ENCODE peak calls at places on chromosomes 5 and 9, in five cellular contexts. S is neuronal stem cell, F is AG20443, C is RCC 7860, K is left cardiac atrium. Z is an unnamed sample.

GRCh38 chr5:134289509-134290113 is 63.7 kb upstream of the PPP2CA start:
- DNase-seq in S (peak; percentile 53), F (peak; percentile 78), C (peak; percentile 69), K (peak; percentile 39), Z (peak; percentile 66)

GRCh38 chr5:159917919-159918487 is 1.7 kb downstream of the ADRA1B start:
- DNase-seq in S (no peak), F (no peak), C (peak; percentile 73), K (no peak), Z (no peak)

GRCh38 chr9:114786251-114786650 is 19.6 kb downstream of the TNFSF15 start:
- DNase-seq in S (no peak), F (no peak), C (no peak), K (no peak), Z (no peak)

GRCh38 chr9:5949103-5949699 is 58.5 kb downstream of the MLANA start:
- DNase-seq in S (no peak), F (no peak), C (peak; percentile 28), K (no peak), Z (no peak)

GRCh38 chr5:122447941-122448340 is 135.9 kb downstream of the SNCAIP start:
- DNase-seq in S (no peak), F (no peak), C (no peak), K (no peak), Z (no peak)

GRCh38 chr9:33125871-33126822 is 41.0 kb downstream of the B4GALT1 start:
- DNase-seq in S (no peak), F (no peak), C (peak; percentile 57), K (no peak), Z (no peak)

GRCh38 chr9:94952553-94953373 is 226.3 kb downstream of the AOPEP start:
- DNase-seq in S (no peak), F (peak; percentile 43), C (no peak), K (peak; percentile 39), Z (no peak)

GRCh38 chr9:131559416-131560000 is 14.2 kb downstream of the PRRT1B start:
- DNase-seq in S (no peak), F (no peak), C (no peak), K (no peak), Z (no peak)

GRCh38 chr5:75006821-75007536 is 45.4 kb downstream of the GCNT4 start:
- DNase-seq in S (no peak), F (no peak), C (no peak), K (no peak), Z (peak; percentile 65)

GRCh38 chr9:109518621-109519335 is 20.7 kb upstream of the PTPN3 start:
- DNase-seq in S (no peak), F (no peak), C (no peak), K (no peak), Z (no peak)

GRCh38 chr5:3451961-3452360 is 143.7 kb upstream of the IRX1 start:
- DNase-seq in S (no peak), F (no peak), C (no peak), K (no peak), Z (no peak)

GRCh38 chr9:28234133-28234898 is 661.0 kb upstream of the C9orf72 start:
- DNase-seq in S (no peak), F (no peak), C (no peak), K (no peak), Z (no peak)

GRCh38 chr9:137078701-137079400 is 1.5 kb downstream of the UAP1L1 start:
- DNase-seq in S (no peak), F (no peak), C (no peak), K (no peak), Z (no peak)

GRCh38 chr9:89460551-89460950 is 37.4 kb downstream of the SEMA4D start:
- DNase-seq in S (no peak), F (no peak), C (no peak), K (no peak), Z (no peak)

GRCh38 chr5:107026098-107026497 is 644.6 kb downstream of the EFNA5 start:
- DNase-seq in S (no peak), F (no peak), C (no peak), K (no peak), Z (peak; percentile 10)

GRCh38 chr9:129176786-129177442 is 1.1 kb downstream of the IER5L start:
- DNase-seq in S (no peak), F (no peak), C (no peak), K (peak; percentile 58), Z (peak; percentile 47)

GRCh38 chr5:178113141-178113787 is at the start of gene N4BP3:
- DNase-seq in S (peak; percentile 77), F (peak; percentile 86), C (peak; percentile 31), K (peak; percentile 51), Z (peak; percentile 70)

GRCh38 chr5:175894805-175895204 is 23.4 kb downstream of the CPLX2 start:
- DNase-seq in S (no peak), F (no peak), C (no peak), K (no peak), Z (no peak)

GRCh38 chr5:73499187-73499586 is 945 bp downstream of the BTF3 start:
- DNase-seq in S (no peak), F (no peak), C (no peak), K (no peak), Z (no peak)

GRCh38 chr5:9546973-9547947 is 1.4 kb upstream of the SEMA5A start:
- DNase-seq in S (no peak), F (peak; percentile 51), C (peak; percentile 93), K (peak; percentile 43), Z (no peak)

GRCh38 chr5:141734501-141735231 is 52.6 kb upstream of the ARAP3 start:
- DNase-seq in S (peak; percentile 72), F (peak; percentile 89), C (no peak), K (peak; percentile 55), Z (peak; percentile 75)

GRCh38 chr5:5473224-5473623 is 50.7 kb downstream of the ICE1 start:
- DNase-seq in S (no peak), F (no peak), C (no peak), K (no peak), Z (no peak)

GRCh38 chr5:59569608-59570334 is 323.8 kb downstream of the PDE4D start:
- DNase-seq in S (no peak), F (no peak), C (no peak), K (no peak), Z (no peak)

GRCh38 chr9:84379740-84380139 is 39.2 kb upstream of the SLC28A3 start:
- DNase-seq in S (no peak), F (peak; percentile 39), C (no peak), K (no peak), Z (no peak)

GRCh38 chr5:160843240-160843639 is 8.8 kb downstream of the ATP10B start:
- DNase-seq in S (no peak), F (no peak), C (no peak), K (no peak), Z (no peak)

GRCh38 chr9:37311938-37312730 is 110.4 kb upstream of the GRHPR start:
- DNase-seq in S (no peak), F (peak; percentile 28), C (no peak), K (no peak), Z (no peak)

GRCh38 chr5:65100846-65101678 is 332.3 kb downstream of the CWC27 start:
- DNase-seq in S (peak; percentile 31), F (peak; percentile 89), C (no peak), K (peak; percentile 62), Z (peak; percentile 80)

GRCh38 chr5:163475416-163475815 is 15.0 kb downstream of the HMMR start:
- DNase-seq in S (no peak), F (no peak), C (no peak), K (no peak), Z (no peak)

GRCh38 chr5:42951847-42952411 is 88.2 kb downstream of the ANXA2R start:
- DNase-seq in S (no peak), F (peak; percentile 52), C (no peak), K (peak; percentile 39), Z (no peak)

GRCh38 chr5:38316544-38317224 is 58.3 kb downstream of the EGFLAM start:
- DNase-seq in S (no peak), F (peak; percentile 64), C (no peak), K (no peak), Z (no peak)

GRCh38 chr5:124697912-124698690 is 48.3 kb downstream of the ZNF608 start:
- DNase-seq in S (peak; percentile 47), F (no peak), C (no peak), K (no peak), Z (peak; percentile 100)

GRCh38 chr5:165620394-165620793 is 2115.0 kb downstream of the MAT2B start:
- DNase-seq in S (no peak), F (no peak), C (no peak), K (no peak), Z (peak; percentile 16)

GRCh38 chr9:118575341-118576070 is 793.7 kb downstream of the BRINP1 start:
- DNase-seq in S (no peak), F (no peak), C (peak; percentile 59), K (no peak), Z (no peak)